ENCODE peak calls at places on chromosomes 12 and 14, in four cellular contexts. B is trophoblast cell, V is uterus, K is PC-3. Y is an unnamed sample.

GRCh38 chr14:102209224-102209966 is 69.7 kb downstream of the WDR20 start:
- DNase-seq in K (peak; percentile 21), V (no peak), B (peak; percentile 18), Y (no peak)

GRCh38 chr12:6093764-6094163 is 30.7 kb downstream of the VWF start:
- DNase-seq in B (no peak), V (no peak), K (peak; percentile 35), Y (no peak)

GRCh38 chr12:101592931-101593330 is 1.8 kb upstream of the MYBPC1 start:
- DNase-seq in B (no peak), V (no peak), K (no peak), Y (no peak)

GRCh38 chr12:72094490-72094889 is 155.8 kb downstream of the TPH2 start:
- DNase-seq in K (no peak), B (no peak), V (no peak), Y (no peak)

GRCh38 chr12:15253990-15254389 is 32.8 kb upstream of the RERG start:
- DNase-seq in V (no peak), K (no peak), B (no peak), Y (no peak)

GRCh38 chr14:53744846-53745245 is 211.8 kb downstream of the BMP4 start:
- DNase-seq in B (no peak), K (no peak), V (no peak), Y (no peak)

GRCh38 chr12:31317471-31318397 is 8.2 kb downstream of the SINHCAF start:
- DNase-seq in V (no peak), K (no peak), B (no peak), Y (peak; percentile 44)

GRCh38 chr12:98002887-98003493 is 512.4 kb upstream of the TMPO start:
- DNase-seq in B (peak; percentile 18), V (no peak), K (peak; percentile 77), Y (no peak)

GRCh38 chr12:38142974-38143373 is 173.6 kb upstream of the ALG10B start:
- DNase-seq in K (peak; percentile 55), B (no peak), V (no peak), Y (no peak)

GRCh38 chr12:124913474-124914391 is 717 bp downstream of the UBC start:
- DNase-seq in B (peak; percentile 82), V (peak; percentile 80), K (peak; percentile 89), Y (peak; percentile 88)

GRCh38 chr14:23661542-23661941 is 25.4 kb downstream of the DHRS2 start:
- DNase-seq in K (no peak), B (no peak), V (no peak), Y (no peak)

GRCh38 chr12:91205791-91206190 is 23.2 kb upstream of the DCN start:
- DNase-seq in V (no peak), B (no peak), K (peak; percentile 20), Y (no peak)

GRCh38 chr14:105305769-105306168 is 5.0 kb upstream of the BRF1 start:
- DNase-seq in K (no peak), B (no peak), V (no peak), Y (no peak)

GRCh38 chr12:116714175-116714574 is 23.7 kb downstream of the SPRING1 start:
- DNase-seq in V (no peak), B (no peak), K (no peak), Y (no peak)

GRCh38 chr12:58314610-58315009 is 373.2 kb downstream of the ATP23 start:
- DNase-seq in K (no peak), V (no peak), B (peak; percentile 77), Y (no peak)

GRCh38 chr12:87775051-87775450 is 254.2 kb downstream of the C12orf50 start:
- DNase-seq in K (no peak), B (no peak), V (no peak), Y (no peak)
- H3K27ac ChIP-seq in K (no peak overlapping the region), B (no peak overlapping the region), V (no peak overlapping the region), Y (no peak overlapping the region)

DNA sequence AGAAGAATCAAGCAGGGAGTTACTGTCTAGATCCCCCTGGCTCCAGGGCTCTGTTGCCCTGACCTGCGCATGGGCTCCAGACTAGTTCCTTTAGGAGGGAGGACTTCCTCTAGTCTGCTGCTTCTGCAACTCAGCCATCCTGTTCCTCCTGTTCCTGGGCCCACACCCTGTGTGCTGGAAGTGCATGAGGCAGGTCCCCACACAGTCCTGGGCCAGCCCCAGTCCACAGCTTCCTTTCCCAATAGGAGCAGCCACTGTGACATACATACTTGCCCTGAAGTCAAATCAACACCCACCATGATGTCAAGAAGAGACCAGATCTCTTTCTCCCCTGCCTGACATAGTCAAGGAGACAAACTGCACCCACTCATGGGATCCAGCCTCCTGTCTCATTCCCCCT is 1.3 kb downstream of the SDR9C7 start:
- DNase-seq in B (no peak), K (no peak), V (no peak), Y (no peak)
- H3K27ac ChIP-seq in B (no peak overlapping the region), K (no peak overlapping the region), V (no peak overlapping the region), Y (no peak overlapping the region)

GRCh38 chr12:63084501-63084900 is 66.5 kb downstream of the AVPR1A start:
- DNase-seq in B (no peak), K (no peak), V (no peak), Y (no peak)
- H3K27ac ChIP-seq in B (no peak overlapping the region), K (no peak overlapping the region), V (no peak overlapping the region), Y (no peak overlapping the region)

DNA sequence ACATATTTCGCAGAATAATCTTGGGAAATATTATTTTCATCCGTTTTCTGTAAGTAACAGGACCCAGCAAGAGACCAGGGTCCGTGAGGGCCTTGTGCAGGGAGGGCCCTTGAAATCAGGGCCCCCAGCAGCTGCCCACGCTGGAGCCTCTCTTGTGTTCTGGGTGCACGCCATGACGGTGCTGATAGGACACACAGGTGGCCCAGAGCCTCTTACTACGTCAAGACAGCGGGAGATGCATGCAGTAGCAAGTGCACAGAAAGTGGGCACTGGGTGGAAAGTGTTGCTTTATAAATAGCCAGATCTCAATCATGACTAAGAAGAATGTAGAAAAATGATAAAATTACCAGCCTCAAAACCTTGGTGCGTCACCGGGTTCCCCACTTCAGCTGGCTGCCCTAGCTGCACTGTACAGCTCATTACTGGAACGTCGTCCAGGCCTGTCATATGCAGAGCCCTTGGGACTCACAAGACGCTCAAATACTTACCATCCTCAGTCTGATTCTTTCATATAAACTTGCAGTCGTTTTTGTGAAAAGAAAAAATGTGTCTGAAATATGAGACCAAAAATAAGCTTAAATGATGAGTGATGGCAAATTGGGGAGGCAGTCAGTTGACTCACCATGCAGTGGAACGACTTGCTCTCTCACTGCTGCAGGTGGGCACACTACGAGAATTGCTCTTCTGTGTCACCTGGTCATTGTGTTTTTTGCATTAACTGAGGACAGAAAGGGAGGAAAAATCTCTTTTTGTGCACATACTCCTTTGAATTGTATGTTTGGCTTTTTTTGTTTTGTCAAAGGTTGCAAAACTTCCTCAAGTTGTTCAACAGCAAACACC is 68.2 kb downstream of the DDX51 start:
- DNase-seq in V (no peak), B (no peak), K (no peak), Y (no peak)
- H3K27ac ChIP-seq in V (no peak overlapping the region), B (no peak overlapping the region), K (no peak overlapping the region), Y (no peak overlapping the region)

GRCh38 chr12:34210183-34210582 is 187.9 kb downstream of the ALG10 start:
- DNase-seq in V (no peak), B (no peak), K (no peak), Y (no peak)

GRCh38 chr12:34212651-34213050 is 190.4 kb downstream of the ALG10 start:
- DNase-seq in V (no peak), K (no peak), B (no peak), Y (no peak)

GRCh38 chr12:34208331-34209258 is 186.3 kb downstream of the ALG10 start:
- DNase-seq in V (no peak), K (no peak), B (no peak), Y (no peak)

GRCh38 chr12:34209259-34209835 is 187.1 kb downstream of the ALG10 start:
- DNase-seq in B (no peak), V (no peak), K (no peak), Y (no peak)

DNA sequence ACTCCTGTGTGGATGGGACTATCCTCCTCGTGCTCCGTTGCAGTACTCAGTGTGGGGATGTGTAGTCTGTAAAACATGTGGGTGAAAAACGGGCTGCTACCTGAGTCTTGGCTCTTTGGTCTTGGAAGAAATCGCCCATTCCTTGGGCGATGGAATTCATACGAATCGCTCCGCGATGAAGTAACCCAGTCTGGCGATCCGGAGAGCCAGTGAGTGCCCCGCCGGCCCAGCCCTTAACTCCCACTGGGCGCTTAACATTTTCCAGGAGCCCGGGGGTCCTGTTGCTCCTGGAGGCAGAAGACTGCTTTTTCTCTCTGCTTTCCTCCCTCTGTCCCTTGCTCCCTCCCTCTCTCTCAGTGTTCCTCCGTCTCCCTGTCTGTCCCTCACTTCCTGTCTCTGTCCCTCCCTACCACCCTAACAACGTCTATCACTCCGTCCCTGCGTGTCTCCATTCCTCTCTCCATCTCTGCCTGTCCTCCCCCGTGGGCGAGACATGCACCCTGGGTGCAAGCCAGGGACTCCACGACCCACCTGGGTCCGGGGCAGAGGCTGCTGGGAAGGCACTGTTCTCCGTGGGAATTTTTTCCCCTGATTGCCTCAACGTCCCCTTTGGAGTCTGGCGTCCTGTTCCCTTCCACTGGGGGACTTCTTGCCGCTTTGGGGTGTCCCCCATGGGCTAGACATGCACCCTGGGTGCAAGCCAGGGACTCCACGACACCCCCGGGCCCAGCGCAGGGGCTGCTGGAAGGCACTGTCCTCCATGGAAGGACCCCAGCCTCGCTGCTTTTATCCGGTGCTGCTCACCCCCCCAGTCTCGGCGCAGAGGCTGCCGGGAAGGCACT is 188.6 kb downstream of the ALG10 start:
- DNase-seq in B (no peak), K (no peak), V (no peak), Y (no peak)
- H3K27ac ChIP-seq in B (no peak overlapping the region), K (no peak overlapping the region), V (no peak overlapping the region), Y (no peak overlapping the region)

GRCh38 chr14:106874365-106874764 is 1348.0 kb downstream of the TMEM121 start:
- DNase-seq in B (no peak), K (no peak), V (no peak), Y (no peak)
- H3K27ac ChIP-seq in B (no peak overlapping the region), K (no peak overlapping the region), V (no peak overlapping the region), Y (no peak overlapping the region)

GRCh38 chr12:132428872-132429121 is 61.2 kb upstream of the FBRSL1 start:
- DNase-seq in V (no peak), B (no peak), K (no peak), Y (no peak)

GRCh38 chr12:132427999-132428871 is 61.7 kb upstream of the FBRSL1 start:
- DNase-seq in K (no peak), V (no peak), B (no peak), Y (no peak)

GRCh38 chr12:132426349-132427176 is 63.4 kb upstream of the FBRSL1 start:
- DNase-seq in V (no peak), K (no peak), B (no peak), Y (no peak)

GRCh38 chr12:132429122-132429931 is 60.6 kb upstream of the FBRSL1 start:
- DNase-seq in V (no peak), B (no peak), K (no peak), Y (no peak)

GRCh38 chr12:132427177-132427725 is 62.7 kb upstream of the FBRSL1 start:
- DNase-seq in B (no peak), V (no peak), K (peak; percentile 40), Y (no peak)
- H3K27ac ChIP-seq in B (no peak overlapping the region), V (no peak overlapping the region), K (no peak overlapping the region), Y (no peak overlapping the region)

DNA sequence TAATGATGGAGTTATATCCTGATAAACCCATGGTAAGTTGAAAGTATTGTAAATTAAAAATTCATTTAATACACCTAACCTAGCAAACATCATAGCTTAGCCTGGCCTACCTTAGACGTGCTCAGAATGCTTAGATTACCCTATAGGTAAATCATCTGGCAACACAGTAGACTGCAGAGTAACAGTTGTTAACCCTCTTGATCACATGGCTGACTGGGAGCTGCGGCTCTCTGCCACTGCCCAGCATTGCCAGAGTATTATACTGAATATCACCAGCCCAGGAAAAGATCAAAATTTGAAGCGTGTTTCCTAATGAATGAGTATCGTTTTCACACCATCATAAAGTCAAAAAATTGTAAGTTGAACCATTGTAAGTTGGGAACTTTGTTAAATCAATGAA is 17.8 kb upstream of the TMPRSS12 start:
- DNase-seq in K (no peak), V (no peak), B (no peak), Y (no peak)
- H3K27ac ChIP-seq in K (no peak overlapping the region), V (peak overlapping the region; percentile 71), B (no peak overlapping the region), Y (peak overlapping the region; percentile 45)

Y was measured in CD4-positive, alpha-beta memory T cell.